ENCODE peak calls at places on chromosome 16, in four cellular contexts. W is cardiac fibroblast, R is left lung, P is HFF-Myc. H is an unnamed sample.

GRCh38 chr16:85238233-85238647 is 126.0 kb upstream of the CIBAR2 start:
- DNase-seq in P (no peak), W (peak; percentile 98), R (no peak), H (no peak)

GRCh38 chr16:66026211-66026610 is 340.3 kb upstream of the CDH5 start:
- DNase-seq in W (peak; percentile 43), R (no peak), P (no peak), H (no peak)

GRCh38 chr16:56679078-56679730 is 3.1 kb upstream of the MT1X start:
- DNase-seq in W (no peak), R (no peak), P (no peak), H (no peak)

GRCh38 chr16:3046506-3047386 is at the start of gene MMP25:
- DNase-seq in P (no peak), W (no peak), R (peak; percentile 89), H (no peak)

GRCh38 chr16:627458-628239 is 3.1 kb upstream of the WFIKKN1 start:
- DNase-seq in R (peak; percentile 90), P (no peak), W (peak; percentile 42), H (no peak)

GRCh38 chr16:86566601-86566965 is at the start of gene FOXC2:
- DNase-seq in R (peak; percentile 82), W (peak; percentile 96), P (peak; percentile 65), H (no peak)

GRCh38 chr16:85114909-85115567 is 2.8 kb upstream of the CIBAR2 start:
- DNase-seq in R (peak; percentile 96), W (peak; percentile 85), P (no peak), H (peak; percentile 6)

GRCh38 chr16:8262299-8262698 is 328.0 kb downstream of the TMEM114 start:
- DNase-seq in W (no peak), P (no peak), R (no peak), H (no peak)

GRCh38 chr16:68420366-68420765 is 27.9 kb downstream of the SMPD3 start:
- DNase-seq in R (no peak), W (no peak), P (no peak), H (no peak)

GRCh38 chr16:19888834-19889233 is 4.2 kb upstream of the GPRC5B start:
- DNase-seq in P (no peak), W (no peak), R (no peak), H (no peak)

GRCh38 chr16:83365166-83365565 is 442.6 kb upstream of the HSBP1 start:
- DNase-seq in P (no peak), W (peak; percentile 16), R (no peak), H (peak; percentile 22)

GRCh38 chr16:12097523-12098428 is 121.2 kb downstream of the SNX29 start:
- DNase-seq in P (no peak), W (peak; percentile 51), R (no peak), H (no peak)

GRCh38 chr16:68351991-68352431 is 41.2 kb downstream of the PRMT7 start:
- DNase-seq in R (peak; percentile 70), P (no peak), W (no peak), H (no peak)

GRCh38 chr16:6725634-6726331 is 606.9 kb upstream of the RBFOX1 start:
- DNase-seq in R (no peak), W (no peak), P (no peak), H (no peak)

GRCh38 chr16:75494184-75494583 is 1.1 kb downstream of the CHST6 start:
- DNase-seq in P (no peak), R (peak; percentile 3), W (no peak), H (no peak)

GRCh38 chr16:28983644-28984043 is 1.2 kb upstream of the LAT start:
- DNase-seq in W (no peak), R (no peak), P (no peak), H (no peak)

GRCh38 chr16:57540906-57541753 is 1.3 kb upstream of the ADGRG5 start:
- DNase-seq in W (no peak), R (no peak), P (no peak), H (no peak)

GRCh38 chr16:27313422-27314160 is at the start of gene IL4R:
- DNase-seq in R (peak; percentile 95), W (peak; percentile 93), P (peak; percentile 17), H (peak; percentile 80)

GRCh38 chr16:11670171-11671131 is 2.2 kb downstream of the SNN start:
- DNase-seq in R (peak; percentile 69), W (no peak), P (no peak), H (no peak)

GRCh38 chr16:17544785-17545184 is 74.0 kb upstream of the XYLT1 start:
- DNase-seq in P (no peak), W (no peak), R (no peak), H (no peak)

GRCh38 chr16:23969468-23970297 is 133.9 kb downstream of the PRKCB start:
- DNase-seq in W (no peak), R (no peak), P (no peak), H (no peak)

GRCh38 chr16:55605756-55606155 is 39.3 kb downstream of the CAPNS2 start:
- DNase-seq in W (peak; percentile 23), R (no peak), P (no peak), H (no peak)

GRCh38 chr16:3187798-3188674 is at the start of gene OR1F1:
- DNase-seq in R (no peak), W (peak; percentile 55), P (peak; percentile 68), H (no peak)

DNA sequence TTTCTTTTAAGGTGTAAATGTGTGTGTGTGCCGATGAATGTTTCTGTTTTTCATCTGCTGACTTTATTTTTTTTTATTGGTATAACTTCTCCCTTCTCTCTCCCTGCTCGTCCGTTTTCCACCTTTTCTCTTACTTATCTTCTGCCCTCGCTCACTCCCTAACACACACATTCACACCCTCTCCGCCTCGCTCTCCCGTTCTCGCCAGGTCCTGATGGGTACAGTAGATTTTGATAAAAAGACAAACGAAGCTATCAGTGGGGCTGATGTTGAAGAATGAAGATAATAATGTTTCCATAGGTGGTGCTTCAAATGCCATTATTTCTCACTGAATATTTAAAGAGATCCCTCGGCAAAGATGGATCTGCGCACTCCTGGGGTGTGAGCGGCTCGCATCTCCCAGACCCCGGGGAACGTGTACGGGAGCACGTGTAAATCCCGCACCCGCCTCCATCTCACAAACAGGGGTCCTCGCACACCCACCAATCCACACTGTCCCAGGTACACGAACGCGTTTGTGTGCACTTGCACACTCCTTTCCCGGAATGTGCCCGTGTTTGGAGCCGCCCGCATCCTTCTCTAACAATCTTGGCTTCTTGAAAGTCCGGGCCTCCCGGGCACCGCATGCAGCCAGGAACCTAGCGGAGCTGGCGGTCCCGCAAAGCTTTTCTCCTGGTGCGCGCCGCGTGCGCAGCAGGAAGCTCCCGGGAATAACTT is 2.4 kb upstream of the SALL1 start:
- DNase-seq in W (no peak), P (no peak), R (no peak), H (no peak)
- H3K4me3 ChIP-seq in W (peak overlapping the region; percentile 52), P (peak overlapping the region; percentile 85), R (no peak overlapping the region), H (peak overlapping the region; percentile 94)

DNA sequence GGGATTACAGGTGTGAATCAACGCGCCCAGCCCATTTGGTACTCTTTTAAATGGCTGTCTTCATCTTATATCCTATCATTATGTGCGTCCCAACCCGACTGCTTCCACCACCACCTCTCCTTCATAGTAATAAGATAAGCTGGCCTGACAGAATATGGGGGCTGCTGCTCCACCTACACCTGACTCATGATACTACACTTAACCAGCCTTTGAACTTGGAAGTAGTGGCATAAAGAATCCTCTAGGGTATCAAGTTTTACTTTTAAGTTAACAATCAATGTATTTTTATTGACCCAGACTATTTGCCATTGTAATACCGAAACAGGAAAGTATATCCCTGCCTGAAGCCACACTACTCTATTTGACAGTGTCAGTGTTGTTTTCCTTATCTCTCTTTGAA is 18.8 kb downstream of the PDZD9 start:
- DNase-seq in P (no peak), R (no peak), W (no peak), H (no peak)
- TF ChIP-seq CTCF in P (no peak), R (no peak), W (no peak), H (no peak)

GRCh38 chr16:1940273-1941161 is 2.5 kb downstream of the MSRB1 start:
- DNase-seq in W (no peak), P (no peak), R (no peak), H (no peak)
- H3K4me3 ChIP-seq in W (no peak overlapping the region), P (no peak overlapping the region), R (peak overlapping the region; percentile 72), H (peak overlapping the region; percentile 98)

DNA sequence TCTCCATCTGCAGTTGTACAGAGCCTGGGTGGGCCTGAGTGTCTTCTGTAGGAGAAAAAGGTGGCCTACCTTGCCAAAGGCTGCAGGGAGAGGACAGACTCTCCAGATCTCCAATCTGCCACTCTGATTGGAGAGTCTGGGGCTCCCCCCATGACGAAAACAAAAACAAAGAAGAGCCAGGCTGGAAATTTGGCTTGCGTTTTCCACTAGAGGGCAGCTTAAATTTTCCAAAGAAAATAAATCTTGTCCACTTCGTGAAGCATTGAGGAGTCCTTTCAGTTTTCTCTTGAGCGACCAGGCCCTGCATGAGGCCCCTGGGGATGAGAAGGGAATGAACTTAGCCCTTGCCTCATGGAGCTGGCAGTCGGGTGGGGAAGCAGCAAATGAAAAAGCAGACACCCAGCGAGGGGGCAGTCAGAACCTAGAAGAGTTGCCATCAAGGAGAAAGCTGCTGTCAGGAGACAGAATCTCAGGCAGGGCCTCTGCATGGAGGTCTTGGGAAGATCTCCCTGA is 8.2 kb upstream of the SHCBP1 start:
- DNase-seq in P (peak; percentile 41), R (no peak), W (peak; percentile 75), H (no peak)
- TF ChIP-seq CTCF in P (peak; percentile 55), R (no peak), W (peak; percentile 53), H (peak; percentile 51)

DNA sequence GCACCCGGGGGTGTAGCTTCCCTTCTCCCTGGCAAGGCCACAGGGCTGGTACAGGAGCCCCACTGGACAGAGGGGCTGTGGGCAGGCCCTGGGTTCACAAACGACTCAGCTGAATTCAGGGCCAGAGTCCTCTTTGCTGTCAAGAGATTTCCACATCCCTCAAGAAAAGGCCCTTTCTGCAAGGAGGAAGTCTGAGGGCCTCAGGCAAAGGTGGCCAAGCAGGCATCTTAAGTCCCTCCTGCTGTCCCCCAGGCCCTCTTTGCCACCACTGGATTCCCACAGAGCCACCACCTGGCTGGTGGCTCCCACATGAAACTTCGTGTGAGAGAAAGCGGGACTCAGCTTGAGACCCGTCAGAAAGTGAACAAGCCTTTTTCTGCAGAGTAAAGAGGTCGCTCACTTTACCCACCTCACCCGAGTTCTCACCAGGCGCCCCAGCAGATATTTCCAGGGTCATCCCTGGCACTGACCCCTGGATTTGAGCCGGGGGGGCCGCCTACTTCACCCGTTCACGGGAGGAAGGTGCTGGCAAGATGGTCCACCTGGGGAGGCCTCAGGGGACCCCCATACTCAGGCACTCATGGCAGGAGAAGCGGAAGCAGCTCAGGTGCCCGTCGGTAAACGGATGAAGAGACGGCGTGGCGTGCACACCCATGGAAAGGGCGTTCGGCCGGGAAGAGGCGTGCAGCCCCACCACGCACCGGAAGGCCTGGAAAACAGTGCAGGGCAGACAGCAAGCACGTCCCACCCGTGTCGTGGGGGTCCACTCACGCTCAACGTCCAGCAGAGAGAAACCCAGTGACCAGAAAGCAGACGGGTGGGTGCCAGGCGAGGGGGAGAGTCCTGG is 3.6 kb downstream of the RNF166 start:
- DNase-seq in P (no peak), W (no peak), R (no peak), H (no peak)
- H3K4me3 ChIP-seq in P (no peak overlapping the region), W (no peak overlapping the region), R (peak overlapping the region; percentile 92), H (no peak overlapping the region)

GRCh38 chr16:67283039-67283825 is 3.9 kb downstream of the PLEKHG4 start:
- DNase-seq in R (no peak), W (peak; percentile 23), P (no peak), H (no peak)
- TF ChIP-seq CTCF in R (no peak), W (peak; percentile 8), P (no peak), H (no peak)

DNA sequence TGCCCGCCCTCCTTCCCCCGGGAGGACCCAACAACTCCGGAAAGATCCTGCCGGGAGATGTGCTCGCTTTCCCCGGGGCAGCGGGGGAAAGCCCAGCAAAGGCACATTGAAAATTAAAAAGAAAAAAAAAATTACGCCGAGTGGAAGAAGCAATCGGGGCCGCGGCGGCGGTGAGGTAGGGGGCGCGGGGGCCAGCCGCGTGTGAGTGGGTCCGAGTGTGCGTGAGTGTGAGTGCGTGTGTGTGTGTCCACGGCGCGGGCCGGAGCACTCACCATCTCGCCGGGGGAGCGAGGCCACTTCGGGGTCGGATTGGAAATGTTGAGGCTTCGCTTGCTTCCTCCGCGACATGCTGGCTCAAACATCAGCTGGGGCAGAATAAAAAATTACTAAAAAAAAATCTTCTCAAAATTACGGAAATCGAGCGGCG is at the start of gene SALL1:
- DNase-seq in R (peak; percentile 71), P (no peak), W (no peak), H (no peak)
- H3K4me3 ChIP-seq in R (peak within 1 kb of the TSS; percentile 14), P (peak within 1 kb of the TSS; percentile 85), W (peak within 1 kb of the TSS; percentile 74), H (peak within 1 kb of the TSS; percentile 94)

H was measured in epithelial cell of proximal tubule.